ENCODE peak calls at places on chromosomes 16 and 17, in six cellular contexts. N, K, S, Z, I and A are unnamed samples.

GRCh38 chr16:52123063-52123839 is 423.7 kb downstream of the TOX3 start:
- DNase-seq in K (no peak), N (no peak), S (no peak), I (no peak), Z (no peak), A (no peak)

GRCh38 chr16:12062343-12063003 is 85.9 kb downstream of the SNX29 start:
- DNase-seq in Z (no peak), N (no peak), I (peak; percentile 57), S (peak; percentile 72), K (peak; percentile 85), A (peak; percentile 44)

GRCh38 chr16:24980077-24980793 is 34.9 kb downstream of the ARHGAP17 start:
- DNase-seq in I (no peak), S (no peak), K (no peak), N (no peak), Z (no peak), A (no peak)

GRCh38 chr16:48537909-48538745 is 71.9 kb downstream of the N4BP1 start:
- DNase-seq in I (peak; percentile 70), Z (no peak), N (no peak), S (no peak), K (peak; percentile 54), A (no peak)

GRCh38 chr17:62781356-62781755 is 26.8 kb downstream of the MARCHF10 start:
- DNase-seq in Z (no peak), I (no peak), K (peak; percentile 39), S (peak; percentile 57), N (no peak), A (no peak)

GRCh38 chr17:56809106-56809819 is 24.5 kb downstream of the C17orf67 start:
- DNase-seq in K (no peak), S (no peak), I (no peak), N (no peak), Z (no peak), A (no peak)

GRCh38 chr16:508884-509736 is 18.4 kb upstream of the CAPN15 start:
- DNase-seq in S (peak; percentile 35), Z (no peak), K (no peak), I (no peak), N (no peak), A (no peak)

GRCh38 chr17:14672830-14673229 is 371.9 kb downstream of the HS3ST3B1 start:
- DNase-seq in I (peak; percentile 25), S (peak; percentile 47), N (peak; percentile 11), Z (no peak), K (peak; percentile 46), A (no peak)

GRCh38 chr17:63714550-63715277 is 14.8 kb upstream of the LIMD2 start:
- DNase-seq in N (peak; percentile 4), I (no peak), K (no peak), Z (no peak), S (peak; percentile 71), A (no peak)

GRCh38 chr17:73325527-73325842 is 13.7 kb upstream of the CDC42EP4 start:
- DNase-seq in S (peak; percentile 63), I (peak; percentile 55), Z (no peak), K (no peak), N (no peak), A (no peak)

GRCh38 chr17:60163108-60163784 is 13.5 kb downstream of the CA4 start:
- DNase-seq in Z (no peak), S (no peak), I (no peak), N (no peak), K (no peak), A (no peak)

GRCh38 chr16:17723735-17724134 is 253.0 kb upstream of the XYLT1 start:
- DNase-seq in K (no peak), S (peak; percentile 72), N (no peak), I (no peak), Z (no peak), A (no peak)

GRCh38 chr16:75114179-75114945 is 2.2 kb downstream of the LDHD start:
- DNase-seq in K (no peak), S (no peak), Z (no peak), I (no peak), N (no peak), A (no peak)

GRCh38 chr17:54919456-54919855 is 18.8 kb downstream of the TOM1L1 start:
- DNase-seq in N (no peak), I (no peak), S (no peak), Z (no peak), K (no peak), A (no peak)

GRCh38 chr16:58563235-58563634 is 47.9 kb downstream of the SETD6 start:
- DNase-seq in N (no peak), K (no peak), S (peak; percentile 59), Z (no peak), I (no peak), A (peak; percentile 26)

GRCh38 chr17:15917439-15918027 is 27.4 kb upstream of the ADORA2B start:
- DNase-seq in S (no peak), I (no peak), Z (no peak), N (no peak), K (no peak), A (no peak)

GRCh38 chr17:42673885-42674754 is 2.7 kb downstream of the PLEKHH3 start:
- DNase-seq in Z (no peak), S (peak; percentile 50), K (peak; percentile 66), I (no peak), N (peak; percentile 69), A (no peak)

GRCh38 chr16:17177242-17177967 is 293.4 kb downstream of the XYLT1 start:
- DNase-seq in Z (no peak), S (peak; percentile 68), N (no peak), I (no peak), K (no peak), A (no peak)

GRCh38 chr17:9517396-9517795 is 58.2 kb downstream of the STX8 start:
- DNase-seq in I (no peak), Z (no peak), S (no peak), K (no peak), N (no peak), A (no peak)

GRCh38 chr16:84735846-84736586 is 36.2 kb downstream of the USP10 start:
- DNase-seq in K (peak; percentile 37), I (no peak), S (no peak), Z (no peak), N (no peak), A (no peak)

GRCh38 chr16:11323551-11324336 is 21.5 kb upstream of the RMI2 start:
- DNase-seq in N (no peak), S (no peak), K (no peak), I (no peak), Z (no peak), A (no peak)

GRCh38 chr17:2292100-2292499 is 11.5 kb downstream of the SMG6 start:
- DNase-seq in K (no peak), S (peak; percentile 52), Z (no peak), N (no peak), I (no peak), A (no peak)

GRCh38 chr16:53891409-53892139 is 187.6 kb downstream of the FTO start:
- DNase-seq in K (no peak), S (no peak), N (no peak), Z (no peak), I (no peak), A (no peak)

GRCh38 chr17:42363767-42364585 is 24.3 kb downstream of the STAT3 start:
- DNase-seq in N (no peak), I (no peak), Z (no peak), K (no peak), S (peak; percentile 72), A (no peak)

GRCh38 chr16:11278681-11279628 is 2.2 kb downstream of the PRM1 start:
- DNase-seq in S (no peak), I (no peak), Z (no peak), K (no peak), N (no peak), A (no peak)

GRCh38 chr16:31082368-31083045 is 6.2 kb downstream of the PRSS53 start:
- DNase-seq in N (no peak), S (no peak), Z (no peak), I (no peak), K (no peak), A (no peak)

GRCh38 chr17:13410874-13411273 is 190.9 kb downstream of the HS3ST3A1 start:
- DNase-seq in S (peak; percentile 44), I (no peak), N (no peak), K (peak; percentile 54), Z (no peak), A (no peak)

GRCh38 chr16:64730261-64730660 is 391.6 kb downstream of the CDH11 start:
- DNase-seq in N (no peak), I (no peak), K (no peak), S (peak; percentile 3), Z (no peak), A (no peak)

GRCh38 chr16:50635505-50636392 is 45.4 kb downstream of the SNX20 start:
- DNase-seq in Z (no peak), I (no peak), K (no peak), N (no peak), S (no peak), A (no peak)

GRCh38 chr17:4559851-4560820 is at the start of gene GGT6:
- DNase-seq in K (peak; percentile 61), I (peak; percentile 87), N (peak; percentile 93), S (no peak), Z (no peak), A (no peak)

GRCh38 chr16:10501016-10501607 is 79.3 kb downstream of the EMP2 start:
- DNase-seq in Z (no peak), I (no peak), N (no peak), S (no peak), K (no peak), A (no peak)

GRCh38 chr17:63843387-63844292 is 1.2 kb upstream of the SMARCD2 start:
- DNase-seq in Z (no peak), K (peak; percentile 50), S (peak; percentile 70), I (peak; percentile 32), N (peak; percentile 53), A (no peak)

GRCh38 chr17:13575466-13575865 is 26.3 kb downstream of the HS3ST3A1 start:
- DNase-seq in N (no peak), I (no peak), Z (no peak), K (no peak), S (no peak), A (no peak)

GRCh38 chr17:77370536-77370935 is 229.8 kb downstream of the SEC14L1 start:
- DNase-seq in K (no peak), N (no peak), Z (no peak), I (no peak), S (no peak), A (no peak)

GRCh38 chr17:38606646-38607611 is 1.2 kb upstream of the SRCIN1 start:
- DNase-seq in K (no peak), N (peak; percentile 69), Z (no peak), S (no peak), I (no peak), A (no peak)

GRCh38 chr17:74728702-74729075 is 8.4 kb upstream of the RAB37 start:
- DNase-seq in K (no peak), S (no peak), N (no peak), Z (no peak), I (no peak), A (no peak)
- H3K4me3 ChIP-seq in K (no peak overlapping the region), S (no peak overlapping the region), N (no peak overlapping the region), Z (no peak overlapping the region), I (no peak overlapping the region), A (no peak overlapping the region)

GRCh38 chr17:68155692-68156091 is 92.2 kb upstream of the AMZ2 start:
- DNase-seq in K (no peak), I (no peak), N (no peak), Z (no peak), S (no peak), A (no peak)
- H3K36me3 ChIP-seq in K (no peaks in the 10 kb centered on the region), I (no peaks in the 10 kb centered on the region), N (no peaks in the 10 kb centered on the region), Z (no peaks in the 10 kb centered on the region), S (no peaks in the 10 kb centered on the region), A (no peaks in the 10 kb centered on the region)

GRCh38 chr16:89292443-89293078 is 75.1 kb downstream of the ZNF778 start:
- DNase-seq in I (no peak), Z (no peak), S (no peak), K (peak; percentile 67), N (peak; percentile 62), A (no peak)
- H3K4me3 ChIP-seq in I (no peak overlapping the region), Z (no peak overlapping the region), S (no peak overlapping the region), K (no peak overlapping the region), N (no peak overlapping the region), A (no peak overlapping the region)

GRCh38 chr17:50364061-50364458 is 8.9 kb downstream of the MRPL27 start:
- DNase-seq in I (no peak), N (no peak), K (no peak), S (no peak), Z (no peak), A (no peak)
- H3K36me3 ChIP-seq in I (no peaks in the 10 kb centered on the region), N (peaks cover 23% of the 10 kb centered on the region), K (peaks cover 8% of the 10 kb centered on the region), S (peaks cover 45% of the 10 kb centered on the region), Z (peaks cover 23% of the 10 kb centered on the region), A (no peaks in the 10 kb centered on the region)